ENCODE peak calls at places on chromosomes 11 and 22, in seven cellular contexts. One of them, this sample, is unnamed. For H3K9me3 and H3K4me1, the result is how much of the 10 kb centered on the place peaks cover.

GRCh38 chr11:27387362-27387761 is 24.3 kb upstream of the CCDC34 start:
- DNase-seq in heart left ventricle: no peak
- DNase-seq in testis: no peak
- DNase-seq in mammary epithelial cell: no peak
- DNase-seq in uterus: no peak
- DNase-seq in ovary: no peak
- DNase-seq in esophagus squamous epithelium: no peak
- DNase-seq in this sample: no peak

GRCh38 chr11:100827934-100828661 is 141.0 kb downstream of the ARHGAP42 start:
- DNase-seq in heart left ventricle: no peak
- DNase-seq in testis: no peak
- DNase-seq in mammary epithelial cell: peak
- DNase-seq in uterus: no peak
- DNase-seq in ovary: no peak
- DNase-seq in esophagus squamous epithelium: no peak
- DNase-seq in this sample: no peak

GRCh38 chr11:27423125-27423524 is 49.5 kb downstream of the LGR4 start:
- DNase-seq in heart left ventricle: peak
- DNase-seq in testis: no peak
- DNase-seq in mammary epithelial cell: peak
- DNase-seq in uterus: peak
- DNase-seq in ovary: no peak
- DNase-seq in esophagus squamous epithelium: no peak
- DNase-seq in this sample: peak

GRCh38 chr11:10674991-10675440 is 18.5 kb downstream of the IRAG1 start:
- DNase-seq in heart left ventricle: peak
- DNase-seq in testis: peak
- DNase-seq in mammary epithelial cell: no peak
- DNase-seq in uterus: peak
- DNase-seq in ovary: no peak
- DNase-seq in esophagus squamous epithelium: no peak
- DNase-seq in this sample: peak

GRCh38 chr11:33553486-33553885 is 147.1 kb downstream of the C11orf91 start:
- DNase-seq in heart left ventricle: no peak
- DNase-seq in testis: no peak
- DNase-seq in mammary epithelial cell: peak
- DNase-seq in uterus: no peak
- DNase-seq in ovary: no peak
- DNase-seq in esophagus squamous epithelium: no peak
- DNase-seq in this sample: no peak

GRCh38 chr22:45905924-45906865 is 70.8 kb downstream of the WNT7B start:
- DNase-seq in heart left ventricle: peak
- DNase-seq in testis: no peak
- DNase-seq in mammary epithelial cell: no peak
- DNase-seq in uterus: no peak
- DNase-seq in ovary: no peak
- DNase-seq in esophagus squamous epithelium: no peak
- DNase-seq in this sample: peak

GRCh38 chr11:19879309-19880087 is 166.9 kb downstream of the NAV2 start:
- DNase-seq in heart left ventricle: peak
- DNase-seq in testis: no peak
- DNase-seq in mammary epithelial cell: no peak
- DNase-seq in uterus: no peak
- DNase-seq in ovary: no peak
- DNase-seq in esophagus squamous epithelium: no peak
- DNase-seq in this sample: peak

GRCh38 chr11:130830563-130830950 is 85.7 kb downstream of the SNX19 start:
- DNase-seq in heart left ventricle: no peak
- DNase-seq in testis: no peak
- DNase-seq in mammary epithelial cell: no peak
- DNase-seq in uterus: peak
- DNase-seq in ovary: peak
- DNase-seq in esophagus squamous epithelium: no peak
- DNase-seq in this sample: peak

GRCh38 chr11:35247428-35247827 is 108.5 kb downstream of the CD44 start:
- DNase-seq in heart left ventricle: no peak
- DNase-seq in testis: no peak
- DNase-seq in mammary epithelial cell: no peak
- DNase-seq in uterus: no peak
- DNase-seq in ovary: no peak
- DNase-seq in esophagus squamous epithelium: no peak
- DNase-seq in this sample: no peak

GRCh38 chr22:41518048-41518347 is 26.3 kb downstream of the POLR3H start:
- DNase-seq in heart left ventricle: no peak
- DNase-seq in testis: no peak
- DNase-seq in mammary epithelial cell: no peak
- DNase-seq in uterus: no peak
- DNase-seq in ovary: no peak
- DNase-seq in esophagus squamous epithelium: no peak
- DNase-seq in this sample: no peak
- H3K27ac ChIP-seq in heart left ventricle: peak
- H3K27ac ChIP-seq in testis: no peak
- H3K27ac ChIP-seq in mammary epithelial cell: no peak
- H3K27ac ChIP-seq in uterus: peak
- H3K27ac ChIP-seq in ovary: no peak
- H3K27ac ChIP-seq in esophagus squamous epithelium: peak
- H3K27ac ChIP-seq in this sample: no peak

GRCh38 chr11:82586581-82586980 is 147.1 kb downstream of the FAM181B start:
- DNase-seq in heart left ventricle: no peak
- DNase-seq in testis: no peak
- DNase-seq in mammary epithelial cell: no peak
- DNase-seq in uterus: no peak
- DNase-seq in ovary: no peak
- DNase-seq in esophagus squamous epithelium: no peak
- DNase-seq in this sample: no peak
- H3K9me3 ChIP-seq in heart left ventricle: under half
- H3K9me3 ChIP-seq in testis: under half
- H3K9me3 ChIP-seq in mammary epithelial cell: under half
- H3K9me3 ChIP-seq in uterus: under half
- H3K9me3 ChIP-seq in ovary: under half
- H3K9me3 ChIP-seq in esophagus squamous epithelium: under half
- H3K9me3 ChIP-seq in this sample: under half

DNA sequence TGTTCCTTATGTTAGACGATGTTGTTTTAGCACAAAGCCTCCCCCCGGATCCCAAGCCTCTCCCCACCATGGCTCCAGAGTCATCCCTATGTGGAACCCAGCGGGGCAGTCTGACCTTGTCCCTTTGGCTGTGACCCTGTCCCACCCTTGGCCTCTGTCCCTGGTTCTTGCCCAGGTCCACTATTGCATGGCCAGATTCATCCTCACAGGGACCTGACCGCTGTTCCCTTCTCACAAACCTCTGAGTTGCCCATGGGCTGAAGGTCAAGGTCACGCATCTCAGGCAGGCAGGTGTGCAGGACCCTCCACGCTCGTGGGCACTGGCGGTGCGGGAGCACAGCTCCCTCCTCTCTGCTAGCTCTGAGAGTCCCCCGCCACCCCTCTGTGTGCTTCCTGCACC is 39.0 kb downstream of the BCR start:
- DNase-seq in heart left ventricle: no peak
- DNase-seq in testis: no peak
- DNase-seq in mammary epithelial cell: no peak
- DNase-seq in uterus: no peak
- DNase-seq in ovary: peak
- DNase-seq in esophagus squamous epithelium: no peak
- DNase-seq in this sample: peak
- H3K4me1 ChIP-seq in heart left ventricle: half or more
- H3K4me1 ChIP-seq in testis: under half
- H3K4me1 ChIP-seq in mammary epithelial cell: under half
- H3K4me1 ChIP-seq in uterus: under half
- H3K4me1 ChIP-seq in ovary: under half
- H3K4me1 ChIP-seq in esophagus squamous epithelium: half or more
- H3K4me1 ChIP-seq in this sample: half or more

GRCh38 chr22:50190182-50190951 is 4.7 kb downstream of the TRABD start:
- DNase-seq in heart left ventricle: peak
- DNase-seq in testis: peak
- DNase-seq in mammary epithelial cell: peak
- DNase-seq in uterus: peak
- DNase-seq in ovary: peak
- DNase-seq in esophagus squamous epithelium: peak
- DNase-seq in this sample: peak
- H3K27ac ChIP-seq in heart left ventricle: peak
- H3K27ac ChIP-seq in testis: peak
- H3K27ac ChIP-seq in mammary epithelial cell: peak
- H3K27ac ChIP-seq in uterus: peak
- H3K27ac ChIP-seq in ovary: peak
- H3K27ac ChIP-seq in esophagus squamous epithelium: peak
- H3K27ac ChIP-seq in this sample: peak

DNA sequence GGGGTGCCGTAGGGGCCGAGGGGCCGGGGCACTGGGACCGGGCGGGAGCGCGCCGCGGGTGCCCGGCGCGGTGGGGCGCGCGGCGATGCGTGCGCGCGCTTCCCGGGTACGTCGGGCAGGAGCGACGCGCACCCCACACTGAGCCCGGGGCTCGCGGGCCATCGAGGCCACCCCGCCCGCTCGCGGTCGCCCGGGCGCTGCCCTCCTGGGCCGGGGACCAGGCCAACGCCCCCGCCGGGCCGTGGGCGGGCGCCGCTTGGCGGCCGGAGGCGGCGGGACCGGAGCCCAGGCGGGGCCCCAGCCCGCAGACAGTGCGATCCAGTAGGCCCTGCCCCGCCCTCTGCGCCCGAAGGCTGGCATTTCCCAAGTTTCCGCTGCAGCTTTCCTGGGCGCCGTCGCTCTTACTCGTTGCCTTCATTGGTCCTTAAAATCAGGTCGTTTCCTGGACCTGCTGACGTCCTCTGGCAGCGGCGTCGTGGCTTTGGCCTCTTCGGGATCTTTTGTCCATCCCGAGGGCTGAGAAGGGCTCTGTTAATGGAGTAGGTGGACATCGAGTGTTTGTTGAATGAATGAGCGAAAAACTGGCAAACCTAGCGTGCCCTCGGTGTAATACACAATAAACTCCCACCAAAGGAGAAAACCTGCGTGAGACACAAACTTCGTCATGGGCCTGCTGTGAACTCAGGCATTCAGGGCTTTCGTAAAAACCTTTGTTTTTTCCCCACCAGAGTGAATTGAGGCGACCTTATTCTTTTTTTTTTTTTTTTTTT is 638 bp downstream of the PARVA start:
- DNase-seq in heart left ventricle: peak
- DNase-seq in testis: peak
- DNase-seq in mammary epithelial cell: peak
- DNase-seq in uterus: peak
- DNase-seq in ovary: peak
- DNase-seq in esophagus squamous epithelium: no peak
- DNase-seq in this sample: peak
- H3K9me3 ChIP-seq in heart left ventricle: under half
- H3K9me3 ChIP-seq in testis: under half
- H3K9me3 ChIP-seq in mammary epithelial cell: under half
- H3K9me3 ChIP-seq in uterus: under half
- H3K9me3 ChIP-seq in ovary: under half
- H3K9me3 ChIP-seq in esophagus squamous epithelium: under half
- H3K9me3 ChIP-seq in this sample: under half

DNA sequence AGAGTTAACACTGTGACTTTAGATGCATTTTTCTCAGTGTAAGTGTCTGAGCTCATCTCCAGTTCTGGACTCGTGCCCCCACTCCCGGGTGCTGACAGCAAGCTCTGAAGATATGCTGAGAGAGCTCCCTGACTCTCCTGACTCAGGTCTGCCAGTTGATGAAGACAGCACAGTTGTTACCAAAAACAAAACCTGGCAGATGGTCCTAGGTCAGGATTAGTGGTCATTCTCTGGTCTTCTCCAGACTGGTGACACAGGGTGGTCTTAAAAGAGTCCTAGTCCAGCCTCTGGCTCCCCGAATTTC is 8.6 kb downstream of the MIAT start:
- DNase-seq in heart left ventricle: no peak
- DNase-seq in testis: no peak
- DNase-seq in mammary epithelial cell: no peak
- DNase-seq in uterus: no peak
- DNase-seq in ovary: no peak
- DNase-seq in esophagus squamous epithelium: no peak
- DNase-seq in this sample: peak
- H3K4me1 ChIP-seq in heart left ventricle: under half
- H3K4me1 ChIP-seq in testis: under half
- H3K4me1 ChIP-seq in mammary epithelial cell: under half
- H3K4me1 ChIP-seq in uterus: under half
- H3K4me1 ChIP-seq in ovary: under half
- H3K4me1 ChIP-seq in esophagus squamous epithelium: under half
- H3K4me1 ChIP-seq in this sample: under half

DNA sequence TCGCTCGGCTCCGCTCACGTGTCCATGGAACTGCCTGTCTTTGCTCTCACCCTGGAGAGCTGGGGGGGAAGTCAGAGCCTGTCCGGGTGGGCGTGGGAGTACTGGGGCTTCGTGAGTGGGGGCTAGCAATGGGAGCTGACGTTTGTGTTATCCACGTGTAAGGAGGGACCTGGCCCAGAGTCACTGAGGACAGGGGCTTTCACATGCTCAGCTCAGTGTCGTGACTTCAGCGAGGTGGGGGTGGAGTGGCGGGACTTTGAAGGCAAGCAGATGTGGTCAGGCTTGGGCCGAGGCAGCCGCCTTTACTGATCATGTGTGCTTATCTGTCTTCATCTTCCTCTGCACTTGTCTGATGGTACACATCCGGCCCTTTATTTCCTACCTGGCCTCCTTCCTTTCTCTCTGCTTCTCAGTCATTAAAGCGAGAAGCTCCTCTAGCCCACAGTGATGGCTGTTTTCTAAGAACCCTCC is 113.1 kb upstream of the NNMT start:
- DNase-seq in heart left ventricle: peak
- DNase-seq in testis: peak
- DNase-seq in mammary epithelial cell: no peak
- DNase-seq in uterus: peak
- DNase-seq in ovary: no peak
- DNase-seq in esophagus squamous epithelium: no peak
- DNase-seq in this sample: no peak
- H3K27ac ChIP-seq in heart left ventricle: peak
- H3K27ac ChIP-seq in testis: no peak
- H3K27ac ChIP-seq in mammary epithelial cell: no peak
- H3K27ac ChIP-seq in uterus: peak
- H3K27ac ChIP-seq in ovary: no peak
- H3K27ac ChIP-seq in esophagus squamous epithelium: peak
- H3K27ac ChIP-seq in this sample: peak

DNA sequence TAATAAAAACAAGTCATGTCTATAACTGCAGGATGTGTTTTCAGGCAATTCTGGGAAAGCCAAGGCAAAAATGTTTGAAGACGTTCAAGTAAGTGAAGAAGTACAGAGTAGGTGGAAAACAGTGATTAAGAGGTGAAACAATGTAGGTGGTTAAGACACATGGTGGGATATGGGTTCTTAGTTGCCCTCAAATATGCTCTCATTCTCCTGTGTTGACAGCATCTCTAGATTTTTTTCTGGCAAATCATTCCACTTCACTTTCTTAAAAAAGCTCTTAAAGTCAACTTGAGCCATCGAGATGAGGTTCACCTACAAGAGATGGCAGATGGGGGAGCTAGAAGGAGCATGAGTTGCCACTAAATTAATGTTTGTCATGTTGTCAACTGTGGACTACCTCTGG is 1041.0 kb upstream of the CNTN5 start:
- DNase-seq in heart left ventricle: no peak
- DNase-seq in testis: no peak
- DNase-seq in mammary epithelial cell: peak
- DNase-seq in uterus: no peak
- DNase-seq in ovary: no peak
- DNase-seq in esophagus squamous epithelium: no peak
- DNase-seq in this sample: no peak
- H3K9me3 ChIP-seq in heart left ventricle: under half
- H3K9me3 ChIP-seq in testis: under half
- H3K9me3 ChIP-seq in mammary epithelial cell: under half
- H3K9me3 ChIP-seq in uterus: under half
- H3K9me3 ChIP-seq in ovary: under half
- H3K9me3 ChIP-seq in esophagus squamous epithelium: under half
- H3K9me3 ChIP-seq in this sample: under half

GRCh38 chr11:62865641-62866040 is 15.1 kb upstream of the SLC3A2 start:
- DNase-seq in heart left ventricle: no peak
- DNase-seq in testis: no peak
- DNase-seq in mammary epithelial cell: no peak
- DNase-seq in uterus: no peak
- DNase-seq in ovary: no peak
- DNase-seq in esophagus squamous epithelium: no peak
- DNase-seq in this sample: no peak
- H3K4me1 ChIP-seq in heart left ventricle: under half
- H3K4me1 ChIP-seq in testis: under half
- H3K4me1 ChIP-seq in mammary epithelial cell: under half
- H3K4me1 ChIP-seq in uterus: under half
- H3K4me1 ChIP-seq in ovary: under half
- H3K4me1 ChIP-seq in esophagus squamous epithelium: under half
- H3K4me1 ChIP-seq in this sample: under half

This sample was measured in right cardiac atrium.